ENCODE peak calls at places on chromosome 6, in ten cellular contexts. V is effector memory CD4-positive, alpha-beta T cell; R is AG04449; A is CD8-positive, alpha-beta T cell; L is psoas muscle; T is iPS DF 6.9; B is kidney epithelial cell; F is cardiac muscle cell; D is stomach; J is endodermal cell. E is an unnamed sample.

GRCh38 chr6:94323853-94324252 is 904.5 kb upstream of the EPHA7 start:
- DNase-seq in V (no peak), R (no peak), A (no peak), L (no peak), T (peak), B (no peak), F (no peak), D (no peak), J (peak), E (no peak)

GRCh38 chr6:168156742-168157265 is 77.8 kb upstream of the FRMD1 start:
- DNase-seq in V (no peak), R (no peak), A (no peak), L (no peak), T (no peak), B (no peak), F (no peak), D (no peak), J (peak), E (no peak)

GRCh38 chr6:64932486-64932885 is 774.5 kb downstream of the EYS start:
- DNase-seq in V (no peak), R (no peak), A (no peak), L (no peak), T (no peak), B (no peak), F (no peak), D (no peak), J (no peak), E (no peak)

GRCh38 chr6:37433657-37434271 is 743 bp downstream of the CMTR1 start:
- DNase-seq in V (peak), R (no peak), A (peak), L (no peak), T (no peak), B (no peak), F (peak), D (no peak), J (peak), E (no peak)

GRCh38 chr6:64680446-64680845 is 1026.6 kb downstream of the EYS start:
- DNase-seq in V (no peak), R (no peak), A (no peak), L (no peak), T (no peak), B (no peak), F (peak), D (no peak), J (no peak), E (no peak)

GRCh38 chr6:72620866-72621242 is 1.0 kb upstream of the KCNQ5 start:
- DNase-seq in V (no peak), R (no peak), A (no peak), L (peak), T (no peak), B (no peak), F (no peak), D (no peak), J (no peak), E (no peak)

GRCh38 chr6:149026530-149026942 is 279.7 kb downstream of the UST start:
- DNase-seq in V (no peak), R (peak), A (no peak), L (no peak), T (peak), B (no peak), F (peak), D (no peak), J (peak), E (peak)

GRCh38 chr6:43917878-43918382 is 147.9 kb downstream of the VEGFA start:
- DNase-seq in V (no peak), R (no peak), A (no peak), L (peak), T (no peak), B (no peak), F (peak), D (no peak), J (no peak), E (no peak)

GRCh38 chr6:14889172-14889571 is 356.7 kb upstream of the JARID2 start:
- DNase-seq in V (no peak), R (no peak), A (no peak), L (no peak), T (no peak), B (no peak), F (peak), D (no peak), J (no peak), E (no peak)

GRCh38 chr6:94272327-94272726 is 853.0 kb upstream of the EPHA7 start:
- DNase-seq in V (no peak), R (no peak), A (no peak), L (no peak), T (no peak), B (no peak), F (no peak), D (no peak), J (no peak), E (no peak)

GRCh38 chr6:159761135-159761872 is 541 bp upstream of the ACAT2 start:
- DNase-seq in V (no peak), R (no peak), A (no peak), L (peak), T (no peak), B (no peak), F (peak), D (peak), J (peak), E (no peak)

GRCh38 chr6:133240511-133241087 is 558 bp upstream of the EYA4 start:
- DNase-seq in V (no peak), R (no peak), A (no peak), L (peak), T (no peak), B (no peak), F (peak), D (no peak), J (peak), E (no peak)

GRCh38 chr6:11093065-11093590 is 506 bp upstream of the SMIM13 start:
- DNase-seq in V (no peak), R (no peak), A (peak), L (no peak), T (no peak), B (no peak), F (no peak), D (no peak), J (no peak), E (no peak)

GRCh38 chr6:22575190-22575589 is 5.8 kb downstream of the HDGFL1 start:
- DNase-seq in V (no peak), R (no peak), A (no peak), L (no peak), T (no peak), B (no peak), F (no peak), D (no peak), J (no peak), E (peak)

GRCh38 chr6:118890997-118891790 is 2.8 kb upstream of the ASF1A start:
- DNase-seq in V (no peak), R (no peak), A (no peak), L (no peak), T (no peak), B (no peak), F (no peak), D (no peak), J (no peak), E (no peak)

GRCh38 chr6:44567406-44567805 is 179.9 kb downstream of the CDC5L start:
- DNase-seq in V (no peak), R (no peak), A (no peak), L (no peak), T (no peak), B (no peak), F (peak), D (no peak), J (peak), E (no peak)

GRCh38 chr6:117338567-117338966 is 73.2 kb downstream of the VGLL2 start:
- DNase-seq in V (no peak), R (no peak), A (no peak), L (no peak), T (no peak), B (no peak), F (no peak), D (no peak), J (no peak), E (no peak)

GRCh38 chr6:65998544-65998943 is 291.5 kb upstream of the EYS start:
- DNase-seq in V (no peak), R (no peak), A (no peak), L (no peak), T (no peak), B (no peak), F (no peak), D (no peak), J (no peak), E (no peak)

GRCh38 chr6:43776799-43777776 is 7.1 kb downstream of the VEGFA start:
- DNase-seq in V (no peak), R (no peak), A (no peak), L (peak), T (no peak), B (no peak), F (no peak), D (no peak), J (no peak), E (no peak)

GRCh38 chr6:39184906-39185580 is 44.2 kb downstream of the KCNK5 start:
- DNase-seq in V (no peak), R (no peak), A (no peak), L (no peak), T (no peak), B (no peak), F (no peak), D (peak), J (peak), E (no peak)

GRCh38 chr6:50826037-50826761 is 7.5 kb downstream of the TFAP2B start:
- DNase-seq in V (no peak), R (no peak), A (no peak), L (no peak), T (no peak), B (no peak), F (no peak), D (no peak), J (no peak), E (no peak)

GRCh38 chr6:50826803-50827202 is 8.1 kb downstream of the TFAP2B start:
- DNase-seq in V (no peak), R (no peak), A (no peak), L (no peak), T (no peak), B (no peak), F (no peak), D (no peak), J (no peak), E (no peak)

GRCh38 chr6:50823130-50823920 is 4.7 kb downstream of the TFAP2B start:
- DNase-seq in V (no peak), R (no peak), A (no peak), L (no peak), T (no peak), B (no peak), F (no peak), D (no peak), J (peak), E (no peak)

GRCh38 chr6:50824505-50824904 is 5.8 kb downstream of the TFAP2B start:
- DNase-seq in V (no peak), R (no peak), A (no peak), L (no peak), T (no peak), B (no peak), F (no peak), D (no peak), J (no peak), E (no peak)

DNA sequence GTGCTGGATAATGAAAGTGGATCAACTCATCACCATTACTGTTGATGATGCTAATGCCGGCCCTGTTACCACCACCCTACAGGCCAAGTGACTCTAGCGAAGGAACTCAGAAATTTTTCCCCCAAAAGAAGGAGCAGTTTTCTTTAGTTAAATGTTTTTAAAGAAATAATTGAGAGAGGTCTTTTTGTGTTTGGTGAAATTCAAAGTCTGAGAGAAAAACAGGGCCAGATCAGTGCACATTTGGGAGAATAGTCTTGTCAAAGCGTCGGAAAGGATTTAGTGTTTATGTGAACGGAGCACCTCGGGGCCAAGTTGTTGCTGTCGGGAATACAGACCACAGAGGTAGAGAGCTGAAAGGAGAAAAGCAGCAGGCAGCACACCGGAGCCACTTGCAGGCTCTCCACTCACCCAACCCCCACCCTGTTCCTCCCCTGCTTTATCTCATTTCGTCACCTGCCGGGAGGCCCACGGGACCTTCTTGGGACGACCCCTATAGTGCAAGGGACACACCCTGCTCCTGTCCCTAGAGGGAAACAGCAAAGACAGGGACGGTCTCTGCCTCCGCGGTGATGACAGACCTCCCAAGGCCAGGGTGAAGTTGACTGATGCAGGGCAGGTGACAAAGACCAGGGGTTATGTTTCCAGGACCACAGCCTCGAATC is 6.8 kb downstream of the TFAP2B start:
- DNase-seq in V (no peak), R (no peak), A (no peak), L (no peak), T (no peak), B (no peak), F (no peak), D (no peak), J (peak), E (no peak)
- H3K4me3 ChIP-seq in V (no peak), R (no peak), A (no peak), L (no peak), T (no peak), B (peak), F (no peak), D (no peak), J (no peak), E (no peak)

DNA sequence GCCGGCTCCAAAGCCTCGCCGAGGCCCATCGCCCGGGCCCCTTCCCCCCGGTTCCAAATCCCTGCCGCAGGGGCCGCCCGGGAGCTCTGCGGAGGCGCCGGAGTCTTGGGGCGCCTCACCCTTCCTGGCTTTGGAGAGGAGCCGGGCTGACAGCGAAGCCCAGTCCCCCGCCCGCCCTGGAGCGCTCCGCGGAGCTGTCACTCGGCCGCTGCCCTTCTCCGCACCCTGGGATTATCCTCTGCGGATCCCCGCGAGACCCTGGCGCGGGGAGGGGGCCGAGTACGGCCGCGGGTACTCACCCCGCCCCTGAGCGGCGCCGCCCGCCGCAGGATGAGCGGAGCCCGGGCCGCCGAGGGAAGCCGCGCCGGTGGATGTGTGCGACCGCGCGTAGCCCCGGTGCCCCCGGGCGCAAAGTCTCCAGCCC is 343 bp downstream of the SNAP91 start:
- DNase-seq in V (no peak), R (no peak), A (no peak), L (no peak), T (no peak), B (no peak), F (peak), D (no peak), J (no peak), E (no peak)
- H3K4me3 ChIP-seq in V (no peak), R (peak), A (no peak), L (peak), T (peak), B (peak), F (peak), D (peak), J (peak), E (peak)

DNA sequence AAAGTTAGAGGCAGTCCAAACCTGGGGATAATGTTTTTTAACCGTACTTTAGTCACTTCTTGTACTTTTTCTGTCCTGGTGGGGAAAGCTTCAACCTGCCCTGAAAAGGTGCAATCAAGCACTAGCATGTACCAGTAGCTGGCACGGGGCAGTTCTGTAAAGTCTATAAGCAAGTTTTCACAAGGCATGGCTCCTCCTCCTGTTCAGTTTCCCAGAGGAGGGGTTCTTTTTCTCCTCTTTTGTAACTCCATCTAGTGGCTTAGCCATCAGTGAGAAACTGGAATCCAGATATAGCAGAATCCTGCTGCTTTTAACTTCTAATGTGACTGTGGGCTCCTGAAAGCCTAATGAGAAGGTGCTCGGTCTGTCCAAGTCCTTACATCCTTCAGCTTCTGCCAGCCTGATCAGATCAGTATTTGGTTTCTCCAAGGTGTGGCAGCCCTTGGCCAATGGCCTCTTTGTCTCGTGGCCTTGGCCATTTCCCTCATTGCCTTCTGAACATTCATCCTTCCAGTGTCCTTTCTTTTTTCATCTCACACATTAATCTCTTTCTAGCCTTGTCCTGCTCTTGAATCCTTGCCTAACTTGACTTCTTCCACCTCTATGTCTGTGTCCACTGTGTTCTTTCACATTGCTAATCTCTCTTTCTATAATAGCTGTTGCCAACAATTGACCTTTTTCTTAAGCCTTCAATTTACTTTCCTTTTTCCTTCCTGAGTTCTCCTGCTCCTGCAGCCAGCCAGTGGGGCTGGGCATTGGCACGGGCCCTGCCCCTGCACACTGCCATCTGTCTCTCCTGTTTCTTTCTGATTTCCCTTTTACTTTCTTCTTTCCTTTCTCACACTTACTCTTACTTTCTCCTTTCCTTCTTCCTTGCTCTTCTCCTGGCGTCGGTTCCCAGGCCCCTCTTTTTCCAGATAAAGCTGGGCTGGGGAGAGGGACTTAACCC is 222.0 kb upstream of the SYNCRIP start:
- DNase-seq in V (no peak), R (no peak), A (no peak), L (no peak), T (no peak), B (no peak), F (peak), D (peak), J (no peak), E (no peak)
- H3K4me3 ChIP-seq in V (no peak), R (no peak), A (no peak), L (peak), T (no peak), B (no peak), F (no peak), D (peak), J (no peak), E (no peak)

DNA sequence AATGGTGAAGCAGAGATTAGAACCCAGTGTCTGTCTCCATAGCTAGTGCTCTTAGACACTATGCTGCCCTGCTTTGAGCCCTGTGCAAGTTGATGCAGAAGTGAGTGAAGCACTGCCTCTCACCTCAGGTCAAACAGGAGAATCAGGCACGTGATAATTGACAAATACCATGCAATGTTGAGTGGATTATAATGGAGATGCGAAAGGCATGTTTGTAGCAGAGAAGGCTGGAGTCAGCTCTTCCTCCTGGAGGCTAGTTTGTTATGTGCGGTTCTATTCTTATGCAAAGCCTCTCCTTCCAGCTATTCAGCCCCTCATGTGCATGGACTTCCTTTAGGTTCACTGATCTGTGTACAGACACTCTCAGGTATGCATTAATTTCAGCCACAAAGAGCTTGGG is 108.5 kb downstream of the MANEA start:
- DNase-seq in V (no peak), R (no peak), A (no peak), L (no peak), T (no peak), B (no peak), F (no peak), D (no peak), J (no peak), E (no peak)
- H3K4me3 ChIP-seq in V (no peak), R (no peak), A (no peak), L (no peak), T (no peak), B (no peak), F (no peak), D (no peak), J (no peak), E (no peak)

GRCh38 chr6:6614965-6615304 is 26.4 kb downstream of the LY86 start:
- DNase-seq in V (no peak), R (no peak), A (peak), L (no peak), T (no peak), B (no peak), F (no peak), D (no peak), J (no peak), E (no peak)
- H3K4me3 ChIP-seq in V (peak), R (no peak), A (peak), L (no peak), T (no peak), B (no peak), F (no peak), D (no peak), J (no peak), E (no peak)

GRCh38 chr6:28282923-28283322 is 1.6 kb downstream of the PGBD1 start:
- DNase-seq in V (no peak), R (no peak), A (no peak), L (no peak), T (no peak), B (no peak), F (no peak), D (no peak), J (no peak), E (no peak)

GRCh38 chr6:28281288-28282064 is at the start of gene PGBD1:
- DNase-seq in V (no peak), R (peak), A (peak), L (peak), T (peak), B (peak), F (peak), D (peak), J (peak), E (peak)

GRCh38 chr6:28274888-28275287 is 6.5 kb upstream of the PGBD1 start:
- DNase-seq in V (no peak), R (no peak), A (no peak), L (no peak), T (no peak), B (no peak), F (no peak), D (no peak), J (no peak), E (no peak)

GRCh38 chr6:28277746-28278145 is 3.6 kb upstream of the PGBD1 start:
- DNase-seq in V (no peak), R (no peak), A (no peak), L (no peak), T (no peak), B (no peak), F (no peak), D (no peak), J (no peak), E (no peak)

GRCh38 chr6:28280595-28281287 is 631 bp upstream of the PGBD1 start:
- DNase-seq in V (no peak), R (no peak), A (no peak), L (no peak), T (no peak), B (no peak), F (no peak), D (no peak), J (no peak), E (no peak)
- H3K4me3 ChIP-seq in V (no peak), R (peak), A (no peak), L (peak), T (peak), B (peak), F (peak), D (peak), J (peak), E (peak)

DNA sequence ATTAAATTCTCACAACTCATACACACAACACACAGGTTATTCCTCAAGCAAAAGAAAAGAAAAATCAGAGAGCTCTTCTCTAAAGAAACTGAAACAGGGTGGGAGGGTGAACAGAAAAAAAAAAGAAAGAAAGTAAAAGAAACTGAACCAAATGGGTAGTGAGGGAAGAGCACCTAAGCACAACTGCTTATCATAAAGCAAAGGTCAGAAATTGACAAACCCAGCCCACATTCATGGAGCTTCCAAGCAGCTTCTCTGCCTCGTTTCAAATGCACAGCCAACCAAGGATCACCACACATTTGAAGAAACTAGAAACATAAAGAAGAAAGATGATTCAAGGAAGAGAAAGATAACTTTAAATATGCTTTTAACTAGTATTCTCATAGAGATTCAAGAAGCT is 90.5 kb downstream of the RNGTT start:
- DNase-seq in V (no peak), R (no peak), A (no peak), L (no peak), T (no peak), B (no peak), F (no peak), D (no peak), J (no peak), E (no peak)
- H3K4me3 ChIP-seq in V (no peak), R (no peak), A (no peak), L (no peak), T (no peak), B (no peak), F (no peak), D (no peak), J (no peak), E (no peak)

E was measured in skeletal muscle cell.